ENCODE peak calls at places on chromosomes 6 and 20, in four cellular contexts. F, Z, J and G are unnamed samples.
A peak's percentile ranks its signal among the peaks of the same experiment; 100 is the strongest.

GRCh38 chr6:137868721-137869631 is 1.9 kb downstream of the TNFAIP3 start:
- DNase-seq in F (no peak), Z (no peak), J (no peak), G (no peak)

GRCh38 chr6:6781172-6781876 is 192.8 kb downstream of the LY86 start:
- DNase-seq in F (no peak), Z (peak; percentile 82), J (peak; percentile 41), G (no peak)

GRCh38 chr20:52490715-52491430 is 299.3 kb upstream of the ZFP64 start:
- DNase-seq in F (no peak), Z (no peak), J (peak; percentile 14), G (no peak)

GRCh38 chr6:163413345-163414116 is 987 bp upstream of the QKI start:
- DNase-seq in F (peak; percentile 80), Z (peak; percentile 96), J (no peak), G (no peak)

GRCh38 chr20:11451793-11452291 is 465.9 kb upstream of the BTBD3 start:
- DNase-seq in F (no peak), Z (no peak), J (peak; percentile 46), G (no peak)

GRCh38 chr6:152127429-152128165 is 320.1 kb downstream of the ESR1 start:
- DNase-seq in F (no peak), Z (no peak), J (no peak), G (no peak)

GRCh38 chr6:37150314-37150713 is 19.6 kb upstream of the PIM1 start:
- DNase-seq in F (no peak), Z (no peak), J (no peak), G (no peak)

GRCh38 chr20:6730929-6731328 is 36.6 kb upstream of the BMP2 start:
- DNase-seq in F (no peak), Z (no peak), J (no peak), G (no peak)

GRCh38 chr20:34015401-34016335 is 22.0 kb downstream of the RALY start:
- DNase-seq in F (no peak), Z (no peak), J (no peak), G (no peak)

GRCh38 chr6:37236921-37237320 is 20.7 kb upstream of the TBC1D22B start:
- DNase-seq in F (no peak), Z (no peak), J (no peak), G (no peak)

GRCh38 chr20:37921341-37921929 is 18.5 kb downstream of the VSTM2L start:
- DNase-seq in F (no peak), Z (no peak), J (no peak), G (no peak)

GRCh38 chr6:73308712-73309533 is 45.2 kb downstream of the DPPA5 start:
- DNase-seq in F (peak; percentile 15), Z (no peak), J (no peak), G (peak; percentile 42)

GRCh38 chr6:99349620-99350141 is at the start of gene FAXC:
- DNase-seq in F (peak; percentile 66), Z (peak; percentile 39), J (peak; percentile 32), G (no peak)

GRCh38 chr6:146819596-146820320 is 221.0 kb downstream of the ADGB start:
- DNase-seq in F (no peak), Z (no peak), J (no peak), G (no peak)

GRCh38 chr20:16171180-16171579 is 402.1 kb downstream of the KIF16B start:
- DNase-seq in F (no peak), Z (no peak), J (no peak), G (no peak)

GRCh38 chr6:119326291-119327005 is 23.1 kb downstream of the MAN1A1 start:
- DNase-seq in F (no peak), Z (no peak), J (no peak), G (no peak)

GRCh38 chr20:10390709-10391108 is 43.3 kb downstream of the MKKS start:
- DNase-seq in F (no peak), Z (no peak), J (no peak), G (no peak)

GRCh38 chr6:2658788-2659187 is 91.9 kb downstream of the MYLK4 start:
- DNase-seq in F (no peak), Z (no peak), J (peak; percentile 76), G (no peak)

GRCh38 chr6:169841907-169842606 is 90.6 kb downstream of the ERMARD start:
- DNase-seq in F (no peak), Z (peak; percentile 6), J (no peak), G (no peak)

GRCh38 chr6:10554826-10555225 is 33.7 kb downstream of the GCNT2 start:
- DNase-seq in F (no peak), Z (no peak), J (no peak), G (no peak)

GRCh38 chr6:71012871-71013456 is 56.1 kb upstream of the B3GAT2 start:
- DNase-seq in F (peak; percentile 52), Z (no peak), J (peak; percentile 41), G (peak; percentile 27)